ENCODE peak calls at places on chromosomes 3 and 15, in nine cellular contexts. O is BE2C; M is body of pancreas; T is MM.1S; P is CD8-positive, alpha-beta T cell; G is psoas muscle; J is sigmoid colon; C is IMR-90; U is right atrium auricular region. Z is an unnamed sample.
A peak's percentile ranks its signal among the peaks of the same experiment; 100 is the strongest.

GRCh38 chr15:94584833-94585244 is 353.5 kb downstream of the MCTP2 start:
- DNase-seq in O (no peak), M (no peak), T (peak; percentile 63), P (peak; percentile 15), G (no peak), J (no peak), C (no peak), U (no peak), Z (no peak)

GRCh38 chr3:69142090-69142489 is 19.7 kb upstream of the LMOD3 start:
- DNase-seq in O (no peak), M (no peak), T (no peak), P (no peak), G (no peak), J (no peak), C (peak; percentile 57), U (no peak), Z (no peak)

GRCh38 chr3:17877299-17877698 is 134.9 kb upstream of the TBC1D5 start:
- DNase-seq in O (no peak), M (no peak), T (no peak), P (no peak), G (no peak), J (no peak), C (no peak), U (no peak), Z (no peak)

GRCh38 chr3:21826416-21826815 is 75.4 kb upstream of the ZNF385D start:
- DNase-seq in O (no peak), M (no peak), T (peak; percentile 6), P (no peak), G (no peak), J (no peak), C (no peak), U (no peak), Z (no peak)

GRCh38 chr3:13424111-13424844 is 4.2 kb upstream of the NUP210 start:
- DNase-seq in O (no peak), M (no peak), T (no peak), P (no peak), G (no peak), J (no peak), C (no peak), U (no peak), Z (no peak)

GRCh38 chr3:52317601-52318000 is 1.5 kb downstream of the DNAH1 start:
- DNase-seq in O (peak; percentile 71), M (peak; percentile 38), T (peak; percentile 20), P (peak; percentile 71), G (peak; percentile 60), J (no peak), C (peak; percentile 11), U (no peak), Z (peak; percentile 68)

GRCh38 chr3:192449036-192449435 is 278.3 kb downstream of the FGF12 start:
- DNase-seq in O (no peak), M (no peak), T (no peak), P (no peak), G (no peak), J (no peak), C (no peak), U (no peak), Z (peak; percentile 7)

GRCh38 chr3:55601366-55602080 is 114.4 kb upstream of the WNT5A start:
- DNase-seq in O (no peak), M (no peak), T (peak; percentile 3), P (no peak), G (no peak), J (no peak), C (no peak), U (no peak), Z (no peak)

GRCh38 chr3:13262493-13263211 is 157.5 kb downstream of the NUP210 start:
- DNase-seq in O (no peak), M (no peak), T (no peak), P (no peak), G (no peak), J (no peak), C (no peak), U (no peak), Z (no peak)

GRCh38 chr3:188262913-188263683 is 109.1 kb downstream of the LPP start:
- DNase-seq in O (no peak), M (no peak), T (no peak), P (no peak), G (no peak), J (no peak), C (peak; percentile 83), U (no peak), Z (peak; percentile 90)

GRCh38 chr15:73876779-73877178 is 3.4 kb downstream of the TBC1D21 start:
- DNase-seq in O (no peak), M (no peak), T (no peak), P (no peak), G (no peak), J (no peak), C (no peak), U (no peak), Z (no peak)

GRCh38 chr15:82103500-82103899 is 57.7 kb upstream of the MEX3B start:
- DNase-seq in O (no peak), M (no peak), T (no peak), P (no peak), G (no peak), J (no peak), C (no peak), U (no peak), Z (no peak)

GRCh38 chr15:101532865-101533264 is 43.4 kb upstream of the PCSK6 start:
- DNase-seq in O (no peak), M (no peak), T (no peak), P (no peak), G (no peak), J (peak; percentile 40), C (no peak), U (peak; percentile 23), Z (no peak)

GRCh38 chr15:34366271-34367043 is 539 bp downstream of the LPCAT4 start:
- DNase-seq in O (peak; percentile 75), M (peak; percentile 65), T (peak; percentile 63), P (peak; percentile 40), G (peak; percentile 56), J (peak; percentile 81), C (peak; percentile 36), U (no peak), Z (peak; percentile 62)

GRCh38 chr15:71775857-71776256 is 34.5 kb upstream of the NR2E3 start:
- DNase-seq in O (no peak), M (no peak), T (no peak), P (no peak), G (no peak), J (no peak), C (peak; percentile 33), U (no peak), Z (no peak)

GRCh38 chr3:106332884-106333283 is 464.1 kb upstream of the CBLB start:
- DNase-seq in O (peak; percentile 15), M (no peak), T (no peak), P (no peak), G (no peak), J (no peak), C (peak; percentile 10), U (no peak), Z (peak; percentile 55)
- TF ChIP-seq CTCF in O (peak; percentile 11), M (no peak), T (no peak), P (no peak), G (no peak), J (no peak), C (no peak), U (no peak), Z (no peak)

GRCh38 chr3:147368151-147368550 is 38.2 kb downstream of the ZIC4 start:
- DNase-seq in O (no peak), M (no peak), T (no peak), P (no peak), G (no peak), J (no peak), C (no peak), U (no peak), Z (no peak)
- H3K27me3 ChIP-seq in O (peaks cover 78% of the 10 kb centered on the region), M (no peaks in the 10 kb centered on the region), T (no peaks in the 10 kb centered on the region), P (peaks cover 8% of the 10 kb centered on the region), G (peaks cover 3% of the 10 kb centered on the region), J (peaks cover 99% of the 10 kb centered on the region), C (peaks cover 71% of the 10 kb centered on the region), U (peaks cover 36% of the 10 kb centered on the region), Z (peaks cover 24% of the 10 kb centered on the region)

GRCh38 chr3:138180375-138181029 is 5.8 kb upstream of the DBR1 start:
- DNase-seq in O (peak; percentile 22), M (peak; percentile 29), T (peak; percentile 49), P (peak; percentile 20), G (no peak), J (no peak), C (peak; percentile 47), U (no peak), Z (peak; percentile 49)

GRCh38 chr3:138172625-138173024 is 2.1 kb downstream of the DBR1 start:
- DNase-seq in O (no peak), M (no peak), T (no peak), P (no peak), G (no peak), J (no peak), C (no peak), U (no peak), Z (no peak)

GRCh38 chr3:138173769-138174420 is 826 bp downstream of the DBR1 start:
- DNase-seq in O (no peak), M (no peak), T (no peak), P (no peak), G (no peak), J (no peak), C (no peak), U (no peak), Z (no peak)

DNA sequence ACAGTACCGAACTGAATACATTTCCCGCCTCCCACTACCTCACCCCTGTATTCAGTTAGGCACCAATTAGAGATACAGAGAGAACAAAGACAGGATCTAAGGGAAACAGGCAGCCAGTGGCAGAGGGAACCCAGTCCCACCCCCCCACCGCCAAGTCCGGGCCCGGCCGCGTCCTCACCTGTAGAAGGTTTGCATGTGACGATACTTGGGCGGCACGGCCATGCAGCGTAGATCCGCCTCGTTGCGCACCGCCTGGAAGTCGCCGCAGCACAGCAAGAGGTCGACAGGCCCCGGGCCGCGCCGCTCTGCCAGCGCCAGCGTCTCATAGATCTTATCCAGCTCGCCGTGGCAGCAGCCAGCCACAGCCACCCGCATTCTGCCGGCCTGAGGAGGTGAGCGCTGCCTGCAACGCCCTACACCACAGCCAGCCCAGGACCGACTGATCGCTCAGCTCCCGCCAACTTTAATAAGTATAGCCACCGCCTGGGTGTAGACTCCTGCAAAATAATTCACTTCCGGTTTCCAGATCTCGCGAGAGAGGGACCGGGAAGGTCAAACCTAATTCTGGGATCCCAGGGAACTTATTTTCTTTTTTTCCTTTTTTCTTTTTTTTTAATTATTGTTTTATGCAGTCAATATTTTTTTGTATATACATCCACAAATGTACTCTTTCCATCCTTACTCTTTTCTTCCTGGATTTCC is at the start of gene DBR1:
- DNase-seq in O (peak; percentile 87), M (peak; percentile 83), T (peak; percentile 81), P (peak; percentile 75), G (peak; percentile 64), J (peak; percentile 88), C (peak; percentile 80), U (peak; percentile 84), Z (peak; percentile 77)
- TF ChIP-seq CTCF in O (no peak), M (no peak), T (no peak), P (no peak), G (no peak), J (no peak), C (no peak), U (no peak), Z (no peak)

DNA sequence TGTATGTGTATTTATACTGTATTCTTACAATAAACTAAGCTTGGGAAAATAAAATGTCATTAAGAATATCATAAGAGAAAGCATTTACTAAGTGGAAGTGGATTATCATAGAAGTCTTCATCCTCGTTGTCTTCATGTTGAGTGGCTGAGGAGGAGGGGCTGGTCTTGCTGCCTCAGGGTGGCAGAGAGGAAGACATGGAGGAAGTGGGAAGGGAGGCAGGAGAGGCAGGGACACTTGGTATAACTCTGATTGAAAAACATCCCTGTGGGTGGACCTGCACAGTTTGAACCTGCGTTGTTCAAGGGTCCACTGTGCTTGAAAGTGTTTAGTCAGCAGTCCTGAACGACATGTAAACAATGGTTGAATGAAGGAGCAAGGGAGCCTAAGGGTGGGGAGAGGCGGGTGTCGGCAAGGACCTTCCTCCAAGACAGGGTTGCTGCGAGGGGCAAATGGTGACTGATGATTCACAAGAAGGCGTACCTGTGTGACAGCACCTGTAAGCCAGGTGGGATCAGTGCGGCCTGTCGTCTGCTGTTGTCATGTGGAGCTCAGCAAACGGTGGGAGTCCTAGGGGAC is 103.8 kb upstream of the KLF13 start:
- DNase-seq in O (no peak), M (no peak), T (no peak), P (no peak), G (no peak), J (no peak), C (no peak), U (no peak), Z (no peak)
- H3K27me3 ChIP-seq in O (no peaks in the 10 kb centered on the region), M (no peaks in the 10 kb centered on the region), T (no peaks in the 10 kb centered on the region), P (no peaks in the 10 kb centered on the region), G (no peaks in the 10 kb centered on the region), J (no peaks in the 10 kb centered on the region), C (peaks cover 18% of the 10 kb centered on the region), U (no peaks in the 10 kb centered on the region), Z (no peaks in the 10 kb centered on the region)